ENCODE peak calls at places on chromosomes 1 and 21, in seven cellular contexts. T is PC-3, F is fibroblast of lung, Q is HL-60, H is cardiac muscle cell, A is heart left ventricle, M is lung. R is an unnamed sample.

GRCh38 chr1:84851839-84852238 is 41.2 kb downstream of the LPAR3 start:
- DNase-seq in H (no peak), T (peak; percentile 87), A (no peak), M (no peak), F (peak; percentile 90), Q (no peak), R (no peak)

GRCh38 chr1:1426961-1427934 is 6.2 kb upstream of the ANKRD65 start:
- DNase-seq in H (peak; percentile 54), F (no peak), T (no peak), A (peak; percentile 67), M (no peak), Q (no peak), R (no peak)

GRCh38 chr1:232925421-232926202 is 24.8 kb upstream of the NTPCR start:
- DNase-seq in F (no peak), T (no peak), M (no peak), Q (no peak), H (no peak), A (no peak), R (no peak)

GRCh38 chr21:39908265-39908923 is 41.2 kb downstream of the PCP4 start:
- DNase-seq in M (no peak), F (no peak), A (no peak), T (no peak), Q (no peak), H (no peak), R (no peak)

GRCh38 chr1:67460648-67461500 is 30.7 kb upstream of the SERBP1 start:
- DNase-seq in T (peak; percentile 12), A (peak; percentile 68), M (no peak), F (no peak), Q (no peak), H (peak; percentile 5), R (no peak)

GRCh38 chr1:79376106-79376505 is 369.6 kb upstream of the ADGRL4 start:
- DNase-seq in H (no peak), T (peak; percentile 34), Q (no peak), A (no peak), M (no peak), F (no peak), R (no peak)

GRCh38 chr1:235057385-235058306 is 71.0 kb downstream of the TOMM20 start:
- DNase-seq in A (no peak), T (no peak), M (no peak), Q (no peak), H (no peak), F (no peak), R (no peak)

GRCh38 chr1:210922666-210923065 is 211.3 kb downstream of the KCNH1 start:
- DNase-seq in F (no peak), H (no peak), T (no peak), A (no peak), Q (no peak), M (no peak), R (no peak)

GRCh38 chr1:1540015-1540816 is at the start of gene TMEM240:
- DNase-seq in H (peak; percentile 89), F (peak; percentile 73), M (peak; percentile 58), Q (no peak), T (no peak), A (peak; percentile 90), R (peak; percentile 26)

GRCh38 chr1:119885903-119886783 is 10.2 kb downstream of the ADAM30 start:
- DNase-seq in H (peak; percentile 55), M (peak; percentile 56), A (peak; percentile 69), F (peak; percentile 27), Q (peak; percentile 35), T (peak; percentile 80), R (peak; percentile 65)

GRCh38 chr1:214843281-214843680 is 239.3 kb upstream of the KCNK2 start:
- DNase-seq in H (no peak), A (no peak), M (no peak), F (peak; percentile 77), T (peak; percentile 89), Q (no peak), R (no peak)

GRCh38 chr1:55317673-55318072 is 102.5 kb upstream of the USP24 start:
- DNase-seq in H (no peak), F (no peak), M (no peak), T (no peak), A (no peak), Q (no peak), R (no peak)

GRCh38 chr1:115224636-115225035 is 113.4 kb downstream of the NGF start:
- DNase-seq in F (no peak), M (no peak), T (no peak), Q (no peak), H (no peak), A (no peak), R (no peak)

GRCh38 chr21:42411197-42411869 is 7.6 kb downstream of the UBASH3A start:
- DNase-seq in A (no peak), H (no peak), F (no peak), Q (no peak), T (peak; percentile 16), M (no peak), R (no peak)

GRCh38 chr1:165683848-165684485 is 14.4 kb downstream of the ALDH9A1 start:
- DNase-seq in H (no peak), T (no peak), M (no peak), A (no peak), F (no peak), Q (no peak), R (no peak)

GRCh38 chr1:165686971-165687433 is 11.4 kb downstream of the ALDH9A1 start:
- DNase-seq in H (no peak), F (no peak), M (no peak), T (no peak), Q (no peak), A (no peak), R (peak; percentile 10)

GRCh38 chr1:165688046-165688445 is 10.3 kb downstream of the ALDH9A1 start:
- DNase-seq in T (no peak), M (no peak), Q (no peak), A (no peak), F (no peak), H (no peak), R (no peak)

GRCh38 chr1:165686121-165686970 is 12.0 kb downstream of the ALDH9A1 start:
- DNase-seq in H (no peak), Q (no peak), M (no peak), T (peak; percentile 8), A (no peak), F (no peak), R (peak; percentile 35)
- H3K4me3 ChIP-seq in H (no peak overlapping the region), Q (no peak overlapping the region), M (no peak overlapping the region), T (no peak overlapping the region), A (no peak overlapping the region), F (no peak overlapping the region), R (no peak overlapping the region)

DNA sequence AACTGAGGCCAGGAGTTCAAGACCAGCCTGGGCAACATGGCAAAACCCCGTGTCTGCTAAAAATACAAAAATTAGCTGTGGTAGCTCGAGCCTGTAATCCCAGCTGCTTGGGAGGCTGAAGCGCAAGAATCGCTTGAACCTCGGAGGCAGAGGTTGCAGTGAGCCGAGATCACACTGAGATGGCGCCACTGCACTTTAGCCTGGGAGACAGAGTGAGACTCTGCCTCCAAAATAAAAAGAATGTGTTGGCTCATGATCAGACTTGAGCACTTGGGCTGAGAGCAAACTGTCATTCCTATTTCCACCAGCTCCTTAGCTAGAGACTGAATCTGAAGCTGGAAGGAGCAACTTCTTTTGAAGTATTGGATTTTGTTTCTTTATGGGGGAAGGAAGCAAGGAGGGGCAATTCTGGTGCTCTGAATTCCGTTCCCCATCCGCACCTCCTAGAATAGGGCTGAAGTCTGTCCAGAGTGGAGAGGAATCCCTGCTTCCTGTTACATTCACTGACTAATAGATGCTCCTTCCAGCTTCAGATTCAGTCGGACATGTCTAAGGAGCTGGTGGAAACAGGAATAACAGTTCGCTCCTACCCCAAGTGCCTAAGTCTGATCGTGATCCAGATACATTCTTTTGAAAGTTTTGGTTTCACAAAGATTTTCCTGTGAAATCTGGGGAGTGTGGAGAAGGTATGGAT is 3.8 kb downstream of the ZNF672 start:
- DNase-seq in Q (no peak), H (peak; percentile 72), T (peak; percentile 53), F (peak; percentile 46), M (no peak), A (no peak), R (peak; percentile 54)
- TF ChIP-seq CTCF in Q (peak; percentile 44), H (peak; percentile 72), T (peak; percentile 75), F (peak; percentile 72), M (peak; percentile 36), A (peak; percentile 68), R (peak; percentile 38)

GRCh38 chr1:193609592-193609991 is 423.2 kb upstream of the B3GALT2 start:
- DNase-seq in T (no peak), F (no peak), Q (no peak), M (no peak), H (no peak), A (no peak), R (no peak)

GRCh38 chr1:193614275-193614674 is 427.9 kb upstream of the B3GALT2 start:
- DNase-seq in M (no peak), Q (no peak), A (no peak), T (no peak), H (no peak), F (no peak), R (no peak)

DNA sequence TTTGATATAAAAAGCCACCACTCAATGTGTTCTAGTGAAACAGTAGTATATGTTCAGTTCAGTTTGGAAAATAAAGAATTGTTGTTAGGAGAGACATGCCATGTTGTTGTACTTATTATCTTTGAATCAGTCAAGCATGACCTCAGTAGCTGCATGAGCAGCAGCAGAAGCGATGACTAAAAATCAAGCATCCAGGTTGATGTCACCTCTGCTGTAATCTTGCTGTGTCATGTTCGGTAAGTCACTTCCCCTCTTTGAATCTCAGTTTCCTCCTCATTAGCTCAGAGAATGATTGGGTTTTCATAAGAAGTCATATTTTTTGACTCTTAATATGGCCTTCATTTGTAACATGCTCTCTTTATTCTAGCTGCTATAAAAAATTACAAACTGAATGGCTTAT is 428.4 kb upstream of the B3GALT2 start:
- DNase-seq in Q (peak; percentile 2), H (no peak), T (peak; percentile 46), M (no peak), A (no peak), F (peak; percentile 60), R (peak; percentile 42)
- H3K4me3 ChIP-seq in Q (no peak overlapping the region), H (no peak overlapping the region), T (no peak overlapping the region), M (no peak overlapping the region), A (no peak overlapping the region), F (no peak overlapping the region), R (no peak overlapping the region)

DNA sequence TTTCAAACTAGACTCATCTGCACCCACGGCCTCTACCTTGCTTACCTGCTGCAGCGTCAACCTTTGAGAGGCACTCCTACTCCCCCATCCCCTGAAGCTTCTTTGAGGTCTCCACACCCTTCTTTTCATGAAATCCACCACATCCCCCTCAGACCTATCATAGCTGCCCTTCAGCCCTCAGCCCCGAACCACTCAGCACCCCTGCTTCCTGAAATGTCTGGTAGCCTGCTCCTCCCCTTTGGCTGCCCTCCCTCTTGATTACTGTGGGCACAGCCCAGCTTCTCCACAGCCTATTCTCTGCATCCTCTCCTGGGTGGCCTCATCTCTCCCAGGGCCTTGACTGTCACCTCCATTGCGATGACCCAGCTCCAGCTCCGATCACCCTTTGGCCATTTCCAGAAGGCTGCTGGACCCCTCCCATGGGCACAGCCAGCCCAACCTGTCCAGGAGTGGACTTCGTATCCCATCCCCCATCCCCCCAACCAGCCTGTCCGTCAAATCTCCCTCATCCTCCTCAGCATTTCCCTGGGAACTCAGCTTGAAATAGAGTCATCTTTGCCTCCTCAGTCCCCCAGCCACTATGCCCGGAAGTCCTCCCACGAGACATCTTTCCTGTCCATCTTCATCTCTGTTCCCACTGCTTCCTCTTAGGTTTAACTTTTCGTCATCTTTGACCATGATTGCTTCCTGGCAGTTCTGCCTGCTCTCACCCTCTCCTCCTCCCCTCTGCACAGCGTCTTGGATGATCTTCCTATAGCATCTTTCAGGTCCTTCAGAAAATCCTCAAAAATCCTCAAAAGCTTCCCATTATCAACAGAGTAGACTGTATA is 6.1 kb upstream of the ADORA1 start:
- DNase-seq in Q (no peak), F (no peak), T (no peak), M (no peak), A (no peak), H (no peak), R (no peak)
- TF ChIP-seq CTCF in Q (no peak), F (no peak), T (no peak), M (no peak), A (no peak), H (no peak), R (no peak)